ENCODE peak calls at places on chromosome 9, in five cellular contexts. B, S, H, W and P are unnamed samples.

GRCh38 chr9:124477211-124478013 is 27.2 kb downstream of the ADGRD2 start:
- DNase-seq in B (peak; percentile 12), S (no peak), H (peak; percentile 82), W (peak; percentile 34), P (no peak)

GRCh38 chr9:27059907-27060306 is 49.1 kb upstream of the TEK start:
- DNase-seq in B (no peak), S (no peak), H (no peak), W (no peak), P (no peak)

GRCh38 chr9:137422668-137423000 is 328 bp downstream of the EXD3 start:
- DNase-seq in B (peak; percentile 58), S (peak; percentile 55), H (peak; percentile 69), W (peak; percentile 71), P (peak; percentile 48)

GRCh38 chr9:908806-909205 is 67.3 kb downstream of the DMRT1 start:
- DNase-seq in B (no peak), S (no peak), H (peak; percentile 43), W (no peak), P (no peak)

GRCh38 chr9:13461588-13461987 is 182.1 kb upstream of the MPDZ start:
- DNase-seq in B (no peak), S (no peak), H (no peak), W (no peak), P (no peak)

GRCh38 chr9:89414670-89415069 is 83.2 kb downstream of the SEMA4D start:
- DNase-seq in B (no peak), S (no peak), H (no peak), W (no peak), P (no peak)

GRCh38 chr9:105281926-105282325 is 37.5 kb downstream of the SLC44A1 start:
- DNase-seq in B (peak; percentile 60), S (no peak), H (no peak), W (peak; percentile 57), P (no peak)

GRCh38 chr9:96064838-96065481 is 189.5 kb downstream of the ERCC6L2 start:
- DNase-seq in B (no peak), S (no peak), H (no peak), W (no peak), P (no peak)

GRCh38 chr9:470041-470781 is 255.5 kb downstream of the DOCK8 start:
- DNase-seq in B (peak; percentile 82), S (peak; percentile 98), H (peak; percentile 93), W (peak; percentile 89), P (peak; percentile 91)

GRCh38 chr9:131839281-131840084 is 99.6 kb upstream of the RAPGEF1 start:
- DNase-seq in B (peak; percentile 79), S (no peak), H (no peak), W (peak; percentile 82), P (no peak)

GRCh38 chr9:134060546-134060945 is 7.3 kb downstream of the BRD3 start:
- DNase-seq in B (no peak), S (no peak), H (no peak), W (no peak), P (no peak)

DNA sequence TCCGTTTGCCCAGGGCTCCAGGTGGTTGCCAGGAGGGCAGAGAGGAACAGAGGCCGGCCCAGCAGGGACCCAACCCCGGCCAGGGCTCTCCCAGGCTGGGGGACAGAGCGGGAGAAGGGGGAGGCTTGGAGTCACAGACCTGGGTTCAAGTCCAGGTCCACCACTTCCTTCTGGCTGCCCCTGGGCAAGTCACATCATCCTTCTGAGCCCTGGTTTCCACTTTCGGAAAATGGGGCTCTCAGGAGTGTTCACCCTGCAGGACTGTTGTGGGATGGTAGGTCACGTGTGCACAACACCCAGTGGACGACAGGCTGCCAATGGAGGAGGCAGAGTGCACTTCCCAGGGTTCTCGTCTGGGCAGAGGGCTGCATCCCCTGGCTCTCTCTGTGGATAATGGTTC is 245.4 kb downstream of the PBX3 start:
- DNase-seq in B (no peak), S (no peak), H (no peak), W (no peak), P (no peak)
- H3K4me1 ChIP-seq in B (no peaks in the 10 kb centered on the region), S (no peaks in the 10 kb centered on the region), H (no peaks in the 10 kb centered on the region), W (no peaks in the 10 kb centered on the region), P (no peaks in the 10 kb centered on the region)

GRCh38 chr9:97518166-97518908 is 16.9 kb downstream of the TMOD1 start:
- DNase-seq in B (no peak), S (no peak), H (no peak), W (no peak), P (no peak)

GRCh38 chr9:97515662-97516061 is 14.2 kb downstream of the TMOD1 start:
- DNase-seq in B (no peak), S (no peak), H (no peak), W (no peak), P (no peak)

GRCh38 chr9:97517331-97518089 is 16.0 kb downstream of the TMOD1 start:
- DNase-seq in B (no peak), S (no peak), H (no peak), W (no peak), P (no peak)

GRCh38 chr9:97514531-97514930 is 13.1 kb downstream of the TMOD1 start:
- DNase-seq in B (no peak), S (no peak), H (no peak), W (no peak), P (no peak)

GRCh38 chr9:97516111-97516510 is 14.6 kb downstream of the TMOD1 start:
- DNase-seq in B (no peak), S (no peak), H (no peak), W (no peak), P (no peak)
- H3K4me3 ChIP-seq in B (no peak overlapping the region), S (no peak overlapping the region), H (no peak overlapping the region), W (no peak overlapping the region), P (no peak overlapping the region)

DNA sequence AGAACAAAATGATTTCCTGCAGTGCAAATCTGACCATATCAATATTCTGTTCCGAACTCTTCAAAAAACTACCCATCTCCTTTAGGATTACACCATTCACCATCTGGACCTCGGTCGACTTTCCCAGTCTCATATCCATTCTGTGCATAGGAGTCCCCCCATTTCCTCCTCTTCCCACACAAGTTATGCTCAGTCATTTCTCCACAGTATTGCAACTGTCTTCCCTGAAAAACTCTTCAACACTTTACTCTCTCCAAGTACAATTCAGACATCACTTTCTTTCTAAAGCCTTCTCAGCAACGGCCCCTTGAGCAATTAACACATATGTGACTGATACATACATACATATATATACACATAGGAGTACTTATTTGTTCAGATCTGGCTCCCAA is 775 bp downstream of the ZBTB26 start:
- DNase-seq in B (no peak), S (no peak), H (no peak), W (peak; percentile 40), P (no peak)
- H2AFZ ChIP-seq in B (peak overlapping the region; percentile 91), S (no peak overlapping the region), H (no peak overlapping the region), W (peak overlapping the region; percentile 94), P (peak overlapping the region; percentile 76)

DNA sequence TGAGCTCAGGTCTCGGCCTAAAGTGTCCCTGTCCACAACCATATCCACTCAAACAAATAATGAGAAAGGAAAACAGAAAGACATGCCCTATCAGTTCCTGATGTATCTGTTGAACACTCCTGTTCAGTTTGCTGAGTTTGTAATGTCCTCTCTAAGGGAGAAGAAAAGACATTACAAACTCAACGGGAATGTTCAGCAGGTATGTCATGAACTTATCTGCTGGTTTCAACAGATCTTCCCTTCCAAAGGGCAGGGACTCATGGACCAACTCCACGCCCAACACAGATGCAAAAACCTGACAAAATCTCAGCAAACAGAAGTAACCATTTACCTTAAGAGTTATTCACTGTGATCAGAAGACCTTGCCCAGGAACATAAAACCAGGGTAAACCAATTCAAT is 23.7 kb downstream of the BICD2 start:
- DNase-seq in B (no peak), S (no peak), H (no peak), W (no peak), P (no peak)
- H3K4me1 ChIP-seq in B (peaks cover 50% of the 10 kb centered on the region), S (peaks cover 83% of the 10 kb centered on the region), H (peaks cover 2% of the 10 kb centered on the region), W (peaks cover 28% of the 10 kb centered on the region), P (peaks cover 62% of the 10 kb centered on the region)

GRCh38 chr9:129178983-129179382 is 922 bp upstream of the IER5L start:
- DNase-seq in B (no peak), S (no peak), H (peak; percentile 96), W (no peak), P (no peak)
- H3K4me3 ChIP-seq in B (no peak overlapping the region), S (no peak overlapping the region), H (peak overlapping the region; percentile 99), W (no peak overlapping the region), P (peak overlapping the region; percentile 72)

GRCh38 chr9:18438951-18439350 is 35.0 kb upstream of the ADAMTSL1 start:
- DNase-seq in B (no peak), S (no peak), H (no peak), W (peak; percentile 20), P (no peak)
- H2AFZ ChIP-seq in B (peak overlapping the region; percentile 90), S (no peak overlapping the region), H (peak overlapping the region; percentile 94), W (peak overlapping the region; percentile 98), P (no peak overlapping the region)

GRCh38 chr9:114341152-114341830 is 11.6 kb downstream of the ORM2 start:
- DNase-seq in B (no peak), S (no peak), H (no peak), W (no peak), P (no peak)
- H3K4me1 ChIP-seq in B (peaks cover 11% of the 10 kb centered on the region), S (no peaks in the 10 kb centered on the region), H (no peaks in the 10 kb centered on the region), W (no peaks in the 10 kb centered on the region), P (peaks cover 4% of the 10 kb centered on the region)